ENCODE peak calls at places on chromosomes 11 and 22, in five cellular contexts. O is right lobe of liver, R is uterus, K is mammary epithelial cell, F is BE2C. E is an unnamed sample. For H3K4me1, the result is how much of the 10 kb centered on the place peaks cover.

GRCh38 chr11:120867988-120868387 is 155.9 kb upstream of the TBCEL start:
- DNase-seq in O (no peak), R (no peak), F (no peak), K (no peak), E (no peak)

GRCh38 chr11:43943931-43944751 is 1.7 kb downstream of the C11orf96 start:
- DNase-seq in R (peak), F (peak), K (peak), O (no peak), E (no peak)

GRCh38 chr11:72238040-72238450 is 5.9 kb downstream of the PHOX2A start:
- DNase-seq in R (no peak), O (peak), K (peak), F (peak), E (peak)

GRCh38 chr11:109911488-109911887 is 181.7 kb upstream of the ZC3H12C start:
- DNase-seq in K (no peak), O (no peak), F (no peak), R (no peak), E (no peak)

GRCh38 chr22:36948273-36949055 is 35.0 kb downstream of the CSF2RB start:
- DNase-seq in O (no peak), F (no peak), R (peak), K (no peak), E (no peak)

GRCh38 chr11:128061321-128061871 is 526.0 kb downstream of the ETS1 start:
- DNase-seq in O (no peak), F (no peak), R (peak), K (no peak), E (no peak)

GRCh38 chr11:94128171-94128745 is 383 bp upstream of the PANX1 start:
- DNase-seq in R (peak), F (peak), K (no peak), O (peak), E (no peak)

GRCh38 chr11:11407738-11408084 is 54.7 kb upstream of the CSNK2A3 start:
- DNase-seq in K (no peak), O (no peak), R (no peak), F (peak), E (no peak)

GRCh38 chr22:30392661-30393321 is 4.0 kb upstream of the SEC14L2 start:
- DNase-seq in R (no peak), O (peak), K (no peak), F (peak), E (no peak)

GRCh38 chr11:36500315-36500721 is 9.8 kb downstream of the TRAF6 start:
- DNase-seq in O (no peak), F (no peak), K (peak), R (no peak), E (no peak)

GRCh38 chr22:40043086-40043485 is 48.3 kb downstream of the FAM83F start:
- DNase-seq in O (no peak), R (peak), F (no peak), K (peak), E (no peak)

GRCh38 chr11:2576116-2576515 is 123.7 kb downstream of the KCNQ1OT1 start:
- DNase-seq in K (no peak), R (peak), O (peak), F (peak), E (peak)

GRCh38 chr11:57474017-57474750 is 13.9 kb downstream of the RTN4RL2 start:
- DNase-seq in K (no peak), R (no peak), O (peak), F (no peak), E (no peak)

GRCh38 chr11:112196519-112197087 is 21.3 kb downstream of the BCO2 start:
- DNase-seq in O (no peak), K (no peak), R (no peak), F (no peak), E (no peak)

GRCh38 chr22:22364207-22364606 is 119.6 kb downstream of the VPREB1 start:
- DNase-seq in R (no peak), K (no peak), F (no peak), O (no peak), E (no peak)

GRCh38 chr22:48099251-48099650 is 1336.8 kb downstream of the TBC1D22A start:
- DNase-seq in K (no peak), R (peak), F (no peak), O (no peak), E (no peak)

GRCh38 chr22:39013923-39014722 is at the start of gene APOBEC3C:
- DNase-seq in F (peak), O (peak), K (peak), R (peak), E (peak)

GRCh38 chr11:64887234-64887756 is 8.9 kb upstream of the EHD1 start:
- DNase-seq in K (no peak), R (no peak), F (no peak), O (no peak), E (no peak)

GRCh38 chr11:34756591-34756990 is 135.7 kb downstream of the EHF start:
- DNase-seq in F (no peak), R (no peak), O (no peak), K (no peak), E (no peak)

GRCh38 chr11:2523821-2524391 is 79.1 kb downstream of the KCNQ1 start:
- DNase-seq in K (no peak), R (no peak), F (peak), O (no peak), E (peak)

GRCh38 chr11:59710136-59710847 is 3.4 kb downstream of the OR10V1 start:
- DNase-seq in K (peak), O (no peak), F (no peak), R (no peak), E (no peak)

GRCh38 chr22:49598338-49598737 is 229.3 kb downstream of the BRD1 start:
- DNase-seq in O (no peak), F (no peak), R (no peak), K (no peak), E (no peak)

GRCh38 chr11:23212829-23213228 is 352.6 kb upstream of the CCDC179 start:
- DNase-seq in K (no peak), O (no peak), R (no peak), F (no peak), E (no peak)

GRCh38 chr11:23727821-23728220 is 769.0 kb upstream of the LUZP2 start:
- DNase-seq in O (no peak), K (peak), R (no peak), F (no peak), E (no peak)

GRCh38 chr11:118353084-118353710 is 6.2 kb upstream of the UBE4A start:
- DNase-seq in F (no peak), O (no peak), R (no peak), K (no peak), E (no peak)

GRCh38 chr11:123797065-123797940 is 8.8 kb downstream of the OR6M1 start:
- DNase-seq in K (no peak), R (no peak), O (no peak), F (no peak), E (no peak)

GRCh38 chr11:117945047-117945820 is 16.0 kb upstream of the TMPRSS13 start:
- DNase-seq in O (no peak), K (no peak), R (no peak), F (no peak), E (no peak)

GRCh38 chr11:78647986-78648875 is 73.6 kb upstream of the NARS2 start:
- DNase-seq in O (no peak), R (no peak), F (no peak), K (no peak), E (no peak)

GRCh38 chr11:64372802-64373597 is 14.0 kb downstream of the RPS6KA4 start:
- DNase-seq in F (peak), R (no peak), O (no peak), K (no peak), E (no peak)

GRCh38 chr22:23140385-23140784 is 1.4 kb downstream of the RSPH14 start:
- DNase-seq in F (no peak), R (no peak), K (no peak), O (no peak), E (no peak)

GRCh38 chr11:117824571-117825537 is at the start of gene FXYD2:
- DNase-seq in K (no peak), F (no peak), O (peak), R (peak), E (peak)

GRCh38 chr22:48574776-48575566 is 1252.7 kb downstream of the BRD1 start:
- DNase-seq in R (no peak), O (no peak), K (peak), F (no peak), E (no peak)

GRCh38 chr11:15113381-15113780 is 1.3 kb upstream of the INSC start:
- DNase-seq in K (no peak), F (no peak), R (no peak), O (no peak), E (peak)

DNA sequence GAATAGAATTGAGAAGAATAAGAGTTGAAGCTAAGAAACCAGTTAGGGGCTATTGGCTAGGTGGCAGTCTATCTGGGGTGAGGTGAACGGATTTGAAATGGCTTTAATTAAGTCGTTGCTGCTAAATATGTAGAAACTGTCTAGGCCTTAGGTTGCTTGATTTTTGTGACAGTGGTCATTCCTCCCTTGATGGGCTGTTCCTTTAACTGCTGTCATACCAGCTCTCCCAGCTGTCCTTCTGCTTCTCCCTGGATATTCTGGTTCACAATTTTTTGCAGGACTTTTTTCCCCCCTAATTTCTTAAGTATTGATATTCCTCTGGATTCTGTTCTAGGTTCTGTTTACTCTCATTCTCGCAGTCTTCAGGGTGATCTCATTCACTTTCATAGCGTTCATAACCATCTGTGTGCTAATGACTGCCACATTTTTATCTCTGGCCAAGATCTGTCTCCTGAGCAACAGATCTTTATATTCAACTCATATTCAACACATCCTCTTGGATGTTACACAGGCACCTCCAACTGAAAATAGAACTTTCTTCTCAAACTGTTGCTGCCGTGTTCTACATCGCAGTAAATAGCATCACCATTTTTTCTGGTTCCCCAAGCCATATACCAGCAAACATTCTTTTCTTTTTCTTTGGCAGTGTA is 134.1 kb downstream of the UVRAG start:
- DNase-seq in K (no peak), O (no peak), R (no peak), F (no peak), E (no peak)
- H3K4me1 ChIP-seq in K (under half), O (under half), R (under half), F (under half), E (under half)

GRCh38 chr22:45553333-45554039 is 50.8 kb downstream of the FBLN1 start:
- DNase-seq in F (peak), K (peak), O (no peak), R (peak), E (no peak)
- H3K4me3 ChIP-seq in F (no peak), K (no peak), O (no peak), R (no peak), E (no peak)

GRCh38 chr22:17262976-17263375 is 43.7 kb upstream of the ADA2 start:
- DNase-seq in R (no peak), K (no peak), F (no peak), O (no peak), E (no peak)
- H3K4me1 ChIP-seq in R (under half), K (under half), F (under half), O (under half), E (under half)

GRCh38 chr22:20268289-20268349 is at the start of gene RTN4R:
- DNase-seq in F (no peak), K (no peak), O (no peak), R (no peak), E (no peak)
- H3K4me3 ChIP-seq in F (peak), K (peak), O (peak), R (peak), E (peak)

DNA sequence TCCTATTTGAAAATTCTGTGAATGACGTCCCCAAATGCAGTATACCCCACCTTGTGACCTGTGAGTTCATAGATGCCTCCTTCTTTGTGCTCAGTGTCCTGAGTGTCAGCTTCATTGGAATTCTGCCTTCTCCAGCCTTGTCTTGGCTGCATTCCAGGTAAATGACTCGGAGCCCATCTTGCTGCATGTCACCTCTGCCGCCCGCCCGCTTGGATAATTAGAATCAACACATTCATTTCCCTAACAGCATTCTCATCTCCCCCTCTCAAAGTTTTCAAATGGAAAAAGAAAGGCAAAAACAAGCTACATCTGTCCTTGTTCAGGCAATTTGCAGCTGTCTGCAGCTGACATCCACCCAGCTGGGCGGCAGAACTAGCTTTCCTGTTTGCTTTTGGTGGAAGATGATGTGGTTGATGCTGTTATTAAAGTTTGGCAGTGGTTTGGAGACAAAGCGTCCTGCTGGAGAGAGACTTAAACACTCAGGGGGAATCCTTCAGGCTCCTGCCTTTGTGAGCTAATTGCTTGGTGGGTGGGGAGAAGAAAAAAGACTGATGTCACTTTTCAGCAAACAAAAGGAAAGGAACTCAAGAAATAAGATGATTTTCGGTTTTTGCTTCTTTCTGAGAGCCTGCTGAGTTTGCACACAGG is 198.8 kb upstream of the SEZ6L start:
- DNase-seq in K (no peak), O (no peak), F (peak), R (no peak), E (no peak)
- H3K4me1 ChIP-seq in K (under half), O (under half), F (under half), R (under half), E (under half)

GRCh38 chr11:47270331-47271271 is 668 bp downstream of the MADD start:
- DNase-seq in R (peak), F (peak), O (no peak), K (peak), E (no peak)

GRCh38 chr11:47269829-47270305 is at the start of gene MADD:
- DNase-seq in K (peak), F (peak), R (peak), O (peak), E (peak)

GRCh38 chr11:47271961-47272661 is 2.2 kb downstream of the MADD start:
- DNase-seq in K (no peak), O (no peak), R (no peak), F (peak), E (no peak)

GRCh38 chr11:47272706-47273105 is 2.8 kb downstream of the MADD start:
- DNase-seq in K (no peak), F (no peak), O (no peak), R (no peak), E (no peak)

DNA sequence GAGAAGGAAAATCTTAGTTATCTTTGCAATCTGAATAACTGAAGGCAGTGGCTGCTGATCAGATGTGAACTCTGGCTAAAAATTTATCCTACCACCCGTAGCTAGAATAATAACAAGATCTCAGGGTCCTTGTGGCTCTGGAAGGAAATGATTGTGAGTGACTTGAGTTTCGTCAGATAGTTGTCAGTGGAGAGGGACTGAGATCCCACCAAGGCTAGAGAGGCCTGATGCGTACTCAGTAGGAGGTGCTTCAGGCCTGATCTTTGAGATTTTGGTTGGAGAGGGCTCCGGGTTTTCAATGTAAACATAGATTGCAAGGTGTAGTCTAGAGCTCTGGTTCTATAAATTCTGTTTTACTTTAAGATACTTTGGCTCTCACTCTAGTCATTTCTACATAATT is 1.4 kb downstream of the MADD start:
- DNase-seq in R (no peak), O (no peak), F (no peak), K (no peak), E (no peak)
- H3K4me3 ChIP-seq in R (peak), O (no peak), F (peak), K (no peak), E (peak)

GRCh38 chr22:27919943-27920755 is 1.1 kb upstream of the PITPNB start:
- DNase-seq in K (peak), R (peak), F (peak), O (no peak), E (no peak)

GRCh38 chr22:27925331-27925730 is 6.3 kb upstream of the PITPNB start:
- DNase-seq in K (no peak), R (no peak), O (no peak), F (no peak), E (no peak)

GRCh38 chr22:27918351-27919221 is 470 bp downstream of the PITPNB start:
- DNase-seq in F (peak), K (peak), R (peak), O (peak), E (peak)

GRCh38 chr22:27919222-27919942 is at the start of gene PITPNB:
- DNase-seq in O (peak), R (peak), K (peak), F (peak), E (peak)
- H3K4me1 ChIP-seq in O (under half), R (under half), K (under half), F (under half), E (half or more)

GRCh38 chr11:13535819-13536218 is 40.0 kb upstream of the PTH start:
- DNase-seq in R (no peak), F (no peak), O (no peak), K (peak), E (no peak)

GRCh38 chr11:13538044-13538443 is 42.2 kb upstream of the PTH start:
- DNase-seq in K (no peak), F (no peak), O (no peak), R (no peak), E (no peak)

GRCh38 chr11:13534358-13534757 is 38.6 kb upstream of the PTH start:
- DNase-seq in F (no peak), K (no peak), O (no peak), R (no peak), E (no peak)
- H3K4me3 ChIP-seq in F (no peak), K (no peak), O (no peak), R (no peak), E (no peak)

GRCh38 chr11:122207505-122207904 is 91.5 kb upstream of the BLID start:
- DNase-seq in R (peak), O (no peak), F (no peak), K (no peak), E (no peak)
- H3K4me1 ChIP-seq in R (under half), O (under half), F (under half), K (under half), E (under half)

GRCh38 chr22:28741200-28741757 is 341 bp downstream of the CHEK2 start:
- DNase-seq in O (no peak), R (no peak), F (no peak), K (no peak), E (no peak)
- H3K4me3 ChIP-seq in O (peak), R (peak), F (peak), K (peak), E (peak)

E was measured in left lung.